ENCODE peak calls at places on chromosomes 16 and 17, in eight cellular contexts. J is NCI-H1092 treated with DMSO at 0.1 percent for 48 hours, F is nephron progenitor cell, L is adrenal gland, Z is amygdala, R is GM12878, T is cardiac fibroblast, B is HEK293T. M is an unnamed sample.

GRCh38 chr17:19805006-19805405 is 56.9 kb upstream of the ALDH3A1 start:
- DNase-seq in J (no peak), F (no peak), L (no peak), Z (no peak), R (no peak), T (no peak), B (no peak), M (peak)

GRCh38 chr17:48617515-48618365 is 2.6 kb upstream of the HOXB8 start:
- DNase-seq in J (no peak), F (no peak), L (no peak), Z (no peak), R (no peak), T (no peak), B (no peak), M (no peak)

GRCh38 chr17:49715717-49716279 is 8.0 kb upstream of the SLC35B1 start:
- DNase-seq in J (peak), F (no peak), L (no peak), Z (no peak), R (no peak), T (no peak), B (no peak), M (no peak)

GRCh38 chr17:17757944-17758343 is 76.7 kb downstream of the RAI1 start:
- DNase-seq in J (peak), F (no peak), L (no peak), Z (no peak), R (no peak), T (no peak), B (no peak), M (no peak)

GRCh38 chr16:23280483-23280967 is 21.6 kb upstream of the SCNN1B start:
- DNase-seq in J (no peak), F (no peak), L (no peak), Z (no peak), R (no peak), T (no peak), B (no peak), M (no peak)

GRCh38 chr16:23771027-23771426 is 16.2 kb downstream of the CHP2 start:
- DNase-seq in J (no peak), F (no peak), L (no peak), Z (no peak), R (no peak), T (peak), B (no peak), M (no peak)

GRCh38 chr17:2192367-2193028 is 111.1 kb downstream of the SMG6 start:
- DNase-seq in J (no peak), F (no peak), L (no peak), Z (no peak), R (peak), T (peak), B (no peak), M (peak)

GRCh38 chr16:29994613-29995329 is 646 bp downstream of the HIRIP3 start:
- DNase-seq in J (no peak), F (peak), L (peak), Z (no peak), R (no peak), T (peak), B (peak), M (peak)

GRCh38 chr16:82681592-82681991 is 54.8 kb downstream of the CDH13 start:
- DNase-seq in J (no peak), F (no peak), L (no peak), Z (no peak), R (no peak), T (no peak), B (no peak), M (no peak)

GRCh38 chr16:31785126-31785525 is 88.5 kb upstream of the ZNF267 start:
- DNase-seq in J (no peak), F (no peak), L (no peak), Z (no peak), R (no peak), T (no peak), B (no peak), M (no peak)

GRCh38 chr16:19213885-19214284 is 45.8 kb downstream of the SYT17 start:
- DNase-seq in J (no peak), F (no peak), L (no peak), Z (no peak), R (no peak), T (no peak), B (no peak), M (no peak)

GRCh38 chr16:89241187-89242003 is 23.9 kb downstream of the ZNF778 start:
- DNase-seq in J (peak), F (peak), L (peak), Z (peak), R (peak), T (peak), B (peak), M (peak)

GRCh38 chr16:56225013-56225742 is 33.9 kb downstream of the GNAO1 start:
- DNase-seq in J (no peak), F (no peak), L (no peak), Z (no peak), R (no peak), T (no peak), B (no peak), M (no peak)

GRCh38 chr17:66340720-66341119 is 38.3 kb downstream of the PRKCA start:
- DNase-seq in J (no peak), F (no peak), L (no peak), Z (no peak), R (no peak), T (no peak), B (no peak), M (no peak)

GRCh38 chr17:4480929-4481898 is 17.5 kb upstream of the SPNS2 start:
- DNase-seq in J (no peak), F (no peak), L (no peak), Z (no peak), R (no peak), T (no peak), B (no peak), M (no peak)

GRCh38 chr17:39208136-39208535 is 8.1 kb downstream of the RPL19 start:
- DNase-seq in J (no peak), F (no peak), L (no peak), Z (no peak), R (no peak), T (no peak), B (no peak), M (no peak)

GRCh38 chr17:9036336-9036735 is 15.0 kb downstream of the NTN1 start:
- DNase-seq in J (no peak), F (no peak), L (no peak), Z (no peak), R (no peak), T (no peak), B (no peak), M (no peak)

GRCh38 chr16:6317924-6318323 is 1014.7 kb upstream of the RBFOX1 start:
- DNase-seq in J (no peak), F (no peak), L (no peak), Z (no peak), R (no peak), T (no peak), B (no peak), M (no peak)

GRCh38 chr17:17351901-17352781 is 49.0 kb downstream of the NT5M start:
- DNase-seq in J (no peak), F (no peak), L (peak), Z (no peak), R (no peak), T (peak), B (no peak), M (no peak)

GRCh38 chr17:64205804-64206203 is 57.3 kb downstream of the TEX2 start:
- DNase-seq in J (no peak), F (no peak), L (no peak), Z (no peak), R (no peak), T (no peak), B (no peak), M (no peak)